ENCODE peak calls at places on chromosomes 5 and 9, in five cellular contexts. S is adrenal gland, Q is WTC11, X is breast epithelium, N is MCF 10A. W is an unnamed sample.

GRCh38 chr5:138867011-138867410 is 8.1 kb downstream of the LRRTM2 start:
- DNase-seq in S (no peak), N (no peak), X (no peak), Q (no peak), W (no peak)

GRCh38 chr9:108410161-108410560 is 445.6 kb downstream of the ACTL7B start:
- DNase-seq in N (no peak), X (no peak), S (no peak), Q (no peak), W (no peak)

GRCh38 chr5:116360008-116360853 is 214.4 kb downstream of the SEMA6A start:
- DNase-seq in N (no peak), S (no peak), X (no peak), Q (no peak), W (no peak)

GRCh38 chr5:96195053-96195452 is 233.4 kb upstream of the ELL2 start:
- DNase-seq in N (no peak), Q (no peak), S (no peak), X (no peak), W (no peak)

GRCh38 chr9:121383715-121384114 is 13.7 kb upstream of the STOM start:
- DNase-seq in Q (no peak), X (no peak), N (no peak), S (no peak), W (no peak)

GRCh38 chr5:94893404-94894145 is 275.1 kb downstream of the SLF1 start:
- DNase-seq in X (no peak), Q (no peak), S (no peak), N (peak), W (no peak)

GRCh38 chr5:111697215-111697614 is 59.8 kb downstream of the NREP start:
- DNase-seq in N (peak), X (no peak), Q (no peak), S (no peak), W (no peak)

GRCh38 chr9:20620658-20621552 is 1.4 kb downstream of the MLLT3 start:
- DNase-seq in Q (no peak), N (no peak), S (peak), X (no peak), W (no peak)

GRCh38 chr9:125325821-125326220 is 64.2 kb downstream of the GAPVD1 start:
- DNase-seq in Q (no peak), N (peak), X (no peak), S (no peak), W (no peak)

GRCh38 chr5:163104496-163104895 is 332.9 kb upstream of the CCNG1 start:
- DNase-seq in Q (peak), S (no peak), N (peak), X (no peak), W (no peak)

GRCh38 chr9:133514475-133515239 is 10.1 kb downstream of the MYMK start:
- DNase-seq in N (no peak), S (peak), Q (no peak), X (no peak), W (no peak)

GRCh38 chr9:27124151-27124550 is 15.1 kb downstream of the TEK start:
- DNase-seq in S (no peak), X (no peak), N (no peak), Q (no peak), W (no peak)

GRCh38 chr9:129398901-129399300 is 220.8 kb upstream of the IER5L start:
- DNase-seq in X (no peak), Q (no peak), S (no peak), N (no peak), W (no peak)

GRCh38 chr5:138713247-138713646 is 40.0 kb upstream of the CTNNA1 start:
- DNase-seq in S (no peak), X (no peak), N (no peak), Q (no peak), W (no peak)

GRCh38 chr9:116502746-116503145 is 184.4 kb upstream of the TRIM32 start:
- DNase-seq in Q (no peak), S (no peak), X (no peak), N (no peak), W (no peak)

GRCh38 chr9:19124430-19124793 is 2.9 kb downstream of the PLIN2 start:
- DNase-seq in S (no peak), Q (no peak), X (no peak), N (no peak), W (no peak)

GRCh38 chr5:140145818-140146522 is 20.2 kb downstream of the IGIP start:
- DNase-seq in Q (peak), S (peak), N (peak), X (no peak), W (peak)

DNA sequence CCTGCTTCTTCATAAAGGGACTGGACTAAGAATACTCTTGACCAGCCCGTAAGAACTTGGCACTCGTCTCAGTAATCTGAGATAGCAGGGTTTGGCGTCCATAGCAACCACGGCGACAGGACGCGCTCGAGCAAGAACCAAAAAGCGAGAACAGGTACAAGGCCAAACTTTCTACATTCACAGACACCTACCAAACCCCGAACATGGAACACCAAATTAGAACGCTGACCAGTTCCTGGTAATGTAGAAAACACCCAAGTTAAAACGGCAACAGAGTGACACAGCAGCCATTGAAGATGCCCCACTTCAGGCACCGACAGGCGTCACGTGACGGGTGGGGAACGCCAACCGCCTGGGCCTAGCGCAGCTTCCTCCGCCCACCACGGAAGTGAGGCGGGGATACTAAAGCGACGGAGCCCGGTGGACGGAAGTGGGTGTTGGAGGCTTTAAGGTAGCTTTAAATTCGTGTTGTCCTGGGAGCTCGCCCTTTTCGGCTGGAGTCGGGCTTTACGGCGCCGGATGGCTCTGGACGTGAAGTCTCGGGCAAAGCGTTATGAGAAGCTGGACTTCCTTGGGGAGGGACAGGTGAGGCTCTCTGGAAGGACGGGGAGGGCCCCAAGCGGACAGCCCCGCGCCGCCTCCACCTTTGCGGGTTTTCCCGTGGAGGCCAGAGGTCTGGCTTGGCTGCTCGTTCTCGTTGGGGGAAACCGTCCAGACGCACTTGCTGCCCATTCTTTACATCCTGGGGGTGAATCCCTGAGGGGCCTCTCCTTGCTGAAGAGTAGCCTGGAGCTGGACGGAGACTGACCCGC is at the start of gene CDK7:
- DNase-seq in S (peak), N (peak), X (peak), Q (peak), W (peak)
- TF ChIP-seq CTCF in S (no peak), N (no peak), X (no peak), Q (no peak), W (no peak)

DNA sequence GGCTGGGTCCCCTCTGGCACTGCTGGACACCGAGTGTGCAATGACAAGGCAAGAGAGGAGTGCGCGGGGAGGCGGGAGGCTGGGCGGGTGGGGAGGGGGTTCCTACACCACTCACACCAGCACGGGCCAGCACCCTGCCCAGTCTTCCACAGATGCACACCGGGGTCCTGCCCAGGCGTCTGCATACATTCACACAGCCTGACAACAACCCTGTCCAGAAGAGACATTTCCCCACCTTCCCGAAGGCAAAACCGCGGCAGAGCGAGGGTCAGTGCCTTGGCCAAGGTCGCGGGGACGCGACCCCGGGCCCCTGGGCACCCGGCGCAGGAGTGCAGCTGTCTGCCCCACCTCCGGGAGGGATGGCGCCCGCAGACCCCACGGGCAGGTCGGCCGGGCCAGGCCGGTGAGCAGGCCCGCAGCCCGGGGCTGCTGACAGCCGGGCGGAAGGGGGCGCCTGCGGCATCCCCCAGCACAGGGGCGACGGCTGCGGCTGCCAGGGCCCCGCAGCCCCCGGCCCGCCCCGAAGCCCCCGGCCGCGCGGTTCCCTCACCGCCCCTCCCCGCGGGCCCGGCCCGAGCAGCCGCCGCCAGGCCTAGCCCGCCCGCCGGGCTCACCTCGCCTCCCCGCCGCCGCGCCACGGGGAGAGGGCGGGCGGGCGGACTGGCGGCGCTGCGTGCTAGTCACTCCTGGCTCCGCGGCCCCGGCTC is 496 bp downstream of the MAPK9 start:
- DNase-seq in S (no peak), Q (peak), X (no peak), N (peak), W (no peak)
- TF ChIP-seq CTCF in S (no peak), Q (no peak), X (no peak), N (peak), W (no peak)

GRCh38 chr5:34007675-34008600 is at the start of gene AMACR:
- DNase-seq in S (peak), Q (peak), X (peak), N (peak), W (peak)
- TF ChIP-seq CTCF in S (no peak), Q (no peak), X (no peak), N (no peak), W (no peak)

GRCh38 chr5:156892223-156892622 is 42.1 kb downstream of the PPP1R2B start:
- DNase-seq in N (no peak), X (no peak), S (no peak), Q (no peak), W (no peak)
- TF ChIP-seq CTCF in N (no peak), X (no peak), S (no peak), Q (no peak), W (no peak)

GRCh38 chr9:136255896-136256890 is 10.6 kb upstream of the QSOX2 start:
- DNase-seq in Q (no peak), X (no peak), S (peak), N (no peak), W (no peak)
- TF ChIP-seq CTCF in Q (no peak), X (no peak), S (peak), N (no peak), W (no peak)

GRCh38 chr5:131418846-131419245 is 155.0 kb downstream of the CDC42SE2 start:
- DNase-seq in S (no peak), X (no peak), N (no peak), Q (no peak), W (no peak)

GRCh38 chr5:131419877-131420276 is 156.0 kb downstream of the CDC42SE2 start:
- DNase-seq in N (no peak), X (no peak), S (no peak), Q (no peak), W (no peak)

GRCh38 chr5:131426011-131426410 is 162.2 kb downstream of the CDC42SE2 start:
- DNase-seq in X (no peak), Q (no peak), N (no peak), S (no peak), W (no peak)

GRCh38 chr5:131417240-131417869 is 153.5 kb downstream of the CDC42SE2 start:
- DNase-seq in X (peak), N (peak), S (peak), Q (peak), W (peak)

GRCh38 chr5:131423056-131423455 is 159.2 kb downstream of the CDC42SE2 start:
- DNase-seq in N (peak), Q (no peak), X (no peak), S (no peak), W (no peak)
- TF ChIP-seq CTCF in N (peak), Q (peak), X (no peak), S (peak), W (no peak)

DNA sequence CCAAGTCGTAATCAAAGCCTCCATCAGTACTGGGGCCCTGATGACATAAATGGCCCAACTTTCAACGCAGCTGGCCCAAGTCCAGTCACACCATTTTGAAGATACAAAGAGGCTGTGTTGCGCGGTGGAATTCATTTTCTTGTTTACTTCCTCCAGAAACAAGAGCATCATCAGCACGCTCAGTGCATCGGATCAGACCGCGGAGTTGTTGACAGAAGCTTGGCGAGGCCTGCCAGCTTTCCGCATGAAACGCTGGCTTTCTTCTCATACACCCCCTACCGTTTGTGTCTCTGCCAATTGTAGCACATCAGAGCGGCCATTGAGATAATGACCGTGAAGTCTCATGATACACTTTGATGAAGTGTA is 101.7 kb upstream of the SPATA31D4 start:
- DNase-seq in Q (no peak), X (no peak), N (no peak), S (no peak), W (no peak)
- TF ChIP-seq CTCF in Q (no peak), X (no peak), N (no peak), S (no peak), W (no peak)

GRCh38 chr9:113876806-113877236 is 712 bp downstream of the ZNF618 start:
- DNase-seq in Q (no peak), S (no peak), N (no peak), X (no peak), W (no peak)
- TF ChIP-seq CTCF in Q (no peak), S (peak), N (peak), X (peak), W (peak)

DNA sequence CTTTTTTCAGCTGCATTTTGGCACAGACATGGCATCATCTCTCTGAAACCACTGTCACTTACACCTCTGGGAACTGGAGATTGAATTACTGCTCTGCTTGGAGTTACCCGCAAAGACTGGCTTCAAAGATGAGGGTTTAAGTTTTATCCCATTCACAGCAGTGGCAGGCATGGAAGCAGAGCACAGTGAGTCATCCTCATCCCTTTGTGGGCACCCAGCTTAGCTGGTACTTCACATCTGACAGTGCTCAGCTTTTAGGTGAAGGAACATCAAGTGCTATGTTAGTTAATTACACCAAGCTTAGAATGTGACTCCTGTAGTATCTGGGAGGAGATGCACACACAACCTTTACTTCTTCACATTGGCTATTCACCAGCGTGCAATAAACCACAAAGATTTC is 24.8 kb upstream of the ALDH1A1 start:
- DNase-seq in Q (no peak), X (no peak), N (peak), S (no peak), W (no peak)
- TF ChIP-seq CTCF in Q (no peak), X (no peak), N (no peak), S (no peak), W (no peak)